ENCODE peak calls at places on chromosomes 16 and 17, in ten cellular contexts. Q, O, L, M, J, C, N, A, B and V are unnamed samples.

GRCh38 chr17:62723842-62724241 is 84.3 kb downstream of the MARCHF10 start:
- DNase-seq in Q (no peak), O (no peak), L (no peak), M (no peak), J (no peak), C (no peak), N (no peak), A (no peak), B (no peak), V (no peak)

GRCh38 chr17:18261659-18262058 is 1.2 kb downstream of the MIEF2 start:
- DNase-seq in Q (no peak), O (no peak), L (no peak), M (no peak), J (no peak), C (no peak), N (no peak), A (no peak), B (no peak), V (no peak)

GRCh38 chr17:62062313-62062712 is 2.8 kb downstream of the MED13 start:
- DNase-seq in Q (peak), O (no peak), L (no peak), M (no peak), J (no peak), C (no peak), N (no peak), A (peak), B (no peak), V (no peak)

GRCh38 chr17:35171834-35172233 is 22.4 kb downstream of the SLC35G3 start:
- DNase-seq in Q (peak), O (no peak), L (no peak), M (no peak), J (no peak), C (no peak), N (no peak), A (peak), B (peak), V (no peak)

GRCh38 chr17:28169621-28170349 is 127.3 kb downstream of the NLK start:
- DNase-seq in Q (no peak), O (no peak), L (no peak), M (no peak), J (no peak), C (no peak), N (no peak), A (peak), B (no peak), V (no peak)

GRCh38 chr16:51151435-51151950 is 423 bp upstream of the SALL1 start:
- DNase-seq in Q (no peak), O (no peak), L (no peak), M (peak), J (no peak), C (no peak), N (no peak), A (peak), B (no peak), V (no peak)

GRCh38 chr17:77400445-77400870 is 259.7 kb downstream of the SEC14L1 start:
- DNase-seq in Q (peak), O (no peak), L (peak), M (peak), J (no peak), C (peak), N (peak), A (peak), B (peak), V (no peak)

GRCh38 chr17:77208217-77208808 is 67.5 kb downstream of the SEC14L1 start:
- DNase-seq in Q (peak), O (no peak), L (no peak), M (no peak), J (no peak), C (no peak), N (no peak), A (peak), B (no peak), V (no peak)

GRCh38 chr16:27450836-27451341 is 48.9 kb downstream of the IL21R start:
- DNase-seq in Q (no peak), O (peak), L (no peak), M (no peak), J (no peak), C (peak), N (no peak), A (no peak), B (peak), V (no peak)

GRCh38 chr16:71923941-71924690 is 28.8 kb downstream of the IST1 start:
- DNase-seq in Q (no peak), O (peak), L (no peak), M (no peak), J (no peak), C (no peak), N (no peak), A (peak), B (no peak), V (no peak)

GRCh38 chr17:8892338-8892690 is 24.8 kb upstream of the PIK3R6 start:
- DNase-seq in Q (no peak), O (no peak), L (no peak), M (no peak), J (no peak), C (no peak), N (no peak), A (no peak), B (no peak), V (no peak)

GRCh38 chr17:35766903-35767510 is 6.3 kb downstream of the C17orf50 start:
- DNase-seq in Q (peak), O (peak), L (peak), M (no peak), J (peak), C (no peak), N (no peak), A (peak), B (no peak), V (peak)

GRCh38 chr17:80799553-80800403 is 191.9 kb upstream of the CHMP6 start:
- DNase-seq in Q (no peak), O (no peak), L (no peak), M (no peak), J (no peak), C (no peak), N (no peak), A (no peak), B (peak), V (no peak)

GRCh38 chr16:19415461-19415860 is 2.2 kb upstream of the TMC5 start:
- DNase-seq in Q (no peak), O (peak), L (no peak), M (peak), J (no peak), C (no peak), N (no peak), A (no peak), B (no peak), V (no peak)

GRCh38 chr17:38747385-38748328 is 479 bp downstream of the PCGF2 start:
- DNase-seq in Q (no peak), O (no peak), L (no peak), M (no peak), J (peak), C (no peak), N (no peak), A (no peak), B (no peak), V (peak)

GRCh38 chr17:4483012-4483840 is 15.5 kb upstream of the SPNS2 start:
- DNase-seq in Q (no peak), O (peak), L (no peak), M (peak), J (no peak), C (no peak), N (no peak), A (no peak), B (no peak), V (no peak)

GRCh38 chr16:46607529-46607928 is 13.7 kb downstream of the SHCBP1 start:
- DNase-seq in Q (peak), O (peak), L (no peak), M (no peak), J (no peak), C (no peak), N (no peak), A (peak), B (no peak), V (no peak)

GRCh38 chr17:17375826-17376225 is 72.7 kb downstream of the NT5M start:
- DNase-seq in Q (no peak), O (no peak), L (no peak), M (no peak), J (no peak), C (no peak), N (no peak), A (peak), B (no peak), V (no peak)

GRCh38 chr16:19175492-19176262 is 7.6 kb downstream of the SYT17 start:
- DNase-seq in Q (no peak), O (peak), L (no peak), M (no peak), J (no peak), C (no peak), N (no peak), A (peak), B (no peak), V (no peak)

GRCh38 chr16:69131749-69132423 is 502 bp downstream of the CHTF8 start:
- DNase-seq in Q (peak), O (peak), L (peak), M (peak), J (no peak), C (no peak), N (peak), A (peak), B (peak), V (peak)